ENCODE peak calls at places on chromosomes 12 and 14, in nine cellular contexts. Z is right cardiac atrium, X is Right ventricle myocardium superior, W is COLO829, N is neural crest cell, I is BE2C, B is IMR-90, V is GM23248, M is EL. O is an unnamed sample.

GRCh38 chr12:62695696-62696095 is 229.1 kb downstream of the MON2 start:
- DNase-seq in M (no peak), B (no peak), W (no peak), V (no peak), I (no peak), Z (no peak), X (no peak), N (no peak), O (no peak)

GRCh38 chr12:53480425-53481107 is 18.7 kb downstream of the MAP3K12 start:
- DNase-seq in I (no peak), Z (no peak), M (no peak), B (no peak), N (no peak), W (no peak), X (no peak), V (no peak), O (no peak)

GRCh38 chr12:103854372-103854973 is 13.4 kb upstream of the NT5DC3 start:
- DNase-seq in I (no peak), M (no peak), B (no peak), W (no peak), Z (no peak), V (no peak), X (no peak), N (no peak), O (no peak)

GRCh38 chr12:22893878-22894277 is 268.9 kb downstream of the ETNK1 start:
- DNase-seq in Z (no peak), W (no peak), B (no peak), V (no peak), I (no peak), X (no peak), N (no peak), M (no peak), O (no peak)

GRCh38 chr12:92953747-92954146 is 24.7 kb upstream of the EEA1 start:
- DNase-seq in N (no peak), M (no peak), B (no peak), X (no peak), Z (no peak), I (no peak), W (no peak), V (no peak), O (no peak)

GRCh38 chr14:100025111-100025510 is 40.1 kb upstream of the EVL start:
- DNase-seq in B (peak), N (no peak), M (peak), V (peak), I (peak), W (no peak), X (no peak), Z (no peak), O (no peak)

GRCh38 chr14:92702441-92702918 is 45.9 kb downstream of the LGMN start:
- DNase-seq in B (no peak), N (no peak), V (no peak), X (no peak), M (no peak), Z (no peak), I (no peak), W (no peak), O (no peak)

GRCh38 chr12:114096461-114096860 is 130.3 kb upstream of the RBM19 start:
- DNase-seq in Z (no peak), X (no peak), N (no peak), B (peak), I (no peak), W (no peak), V (peak), M (peak), O (no peak)

GRCh38 chr12:24911284-24911791 is 37.6 kb downstream of the BCAT1 start:
- DNase-seq in N (no peak), Z (no peak), M (peak), I (no peak), B (peak), X (no peak), V (peak), W (no peak), O (no peak)

GRCh38 chr12:113497709-113498108 is 26.0 kb upstream of the LHX5 start:
- DNase-seq in X (no peak), M (no peak), I (no peak), W (no peak), Z (no peak), B (no peak), N (no peak), V (no peak), O (no peak)

GRCh38 chr12:119573086-119573485 is 20.5 kb upstream of the TMEM233 start:
- DNase-seq in I (no peak), M (no peak), Z (no peak), N (no peak), B (no peak), V (no peak), X (no peak), W (no peak), O (no peak)

GRCh38 chr14:96177766-96178377 is 26.8 kb upstream of the BDKRB2 start:
- DNase-seq in X (peak), W (peak), Z (no peak), I (no peak), M (no peak), N (no peak), B (no peak), V (peak), O (no peak)

GRCh38 chr12:113895176-113895575 is 70.9 kb downstream of the RBM19 start:
- DNase-seq in M (no peak), W (no peak), I (no peak), Z (no peak), N (no peak), X (no peak), V (no peak), B (no peak), O (no peak)

GRCh38 chr12:118064608-118065007 is 3.6 kb upstream of the WSB2 start:
- DNase-seq in W (no peak), X (no peak), V (no peak), N (no peak), I (no peak), B (no peak), M (no peak), Z (no peak), O (no peak)

GRCh38 chr14:34111933-34112332 is 161.1 kb upstream of the EGLN3 start:
- DNase-seq in M (no peak), W (no peak), Z (no peak), V (peak), X (no peak), N (no peak), I (no peak), B (no peak), O (no peak)

GRCh38 chr12:98110516-98110915 is 404.9 kb upstream of the TMPO start:
- DNase-seq in W (no peak), B (no peak), V (no peak), N (no peak), X (no peak), M (no peak), I (no peak), Z (no peak), O (no peak)

GRCh38 chr14:75418779-75419768 is 8.7 kb upstream of the JDP2 start:
- DNase-seq in W (no peak), N (no peak), X (peak), I (peak), V (no peak), B (no peak), Z (no peak), M (no peak), O (no peak)

GRCh38 chr12:67625004-67625403 is 23.5 kb upstream of the DYRK2 start:
- DNase-seq in N (no peak), V (no peak), X (no peak), W (peak), B (no peak), M (no peak), Z (no peak), I (no peak), O (no peak)

GRCh38 chr12:106288134-106288509 is 14.4 kb upstream of the TCP11L2 start:
- DNase-seq in Z (no peak), B (no peak), X (no peak), W (no peak), V (no peak), I (no peak), M (no peak), N (no peak), O (no peak)

GRCh38 chr12:104643921-104644669 is 187.3 kb downstream of the CHST11 start:
- DNase-seq in M (no peak), X (peak), N (no peak), B (no peak), Z (no peak), I (peak), W (no peak), V (no peak), O (peak)

GRCh38 chr14:51938137-51938536 is 51.2 kb upstream of the RTRAF start:
- DNase-seq in I (no peak), N (no peak), V (peak), B (peak), X (no peak), M (no peak), W (no peak), Z (no peak), O (no peak)

GRCh38 chr12:92551853-92552397 is 150.9 kb upstream of the PLEKHG7 start:
- DNase-seq in V (peak), I (no peak), Z (no peak), M (peak), N (no peak), B (peak), X (no peak), W (no peak), O (no peak)

GRCh38 chr12:121872546-121873223 is 14.0 kb upstream of the HPD start:
- DNase-seq in M (peak), N (no peak), B (peak), Z (peak), V (peak), I (peak), X (peak), W (no peak), O (peak)

GRCh38 chr14:61065671-61066070 is 84.6 kb downstream of the SLC38A6 start:
- DNase-seq in V (no peak), M (no peak), I (no peak), N (no peak), B (no peak), Z (no peak), X (no peak), W (no peak), O (no peak)

O was measured in left ventricle myocardium inferior.